ENCODE peak calls at places on chromosomes 16 and 17, in five cellular contexts. One of them, this sample, is unnamed.

GRCh38 chr17:79010304-79010646 is 711 bp upstream of the CANT1 start:
- DNase-seq in activated naive CD4-positive, alpha-beta T cell treated with anti-CD3 and anti-CD28 coated beads, Interleukin-2, amount 10 ng/mL, durations not matched to agents 7 days and 5 days: no peak
- DNase-seq in cardiac fibroblast: no peak
- DNase-seq in substantia nigra: no peak
- DNase-seq in AG04449: no peak
- DNase-seq in this sample: no peak

GRCh38 chr16:89318871-89319627 is 101.5 kb downstream of the ZNF778 start:
- DNase-seq in activated naive CD4-positive, alpha-beta T cell treated with anti-CD3 and anti-CD28 coated beads, Interleukin-2, amount 10 ng/mL, durations not matched to agents 7 days and 5 days: no peak
- DNase-seq in cardiac fibroblast: no peak
- DNase-seq in substantia nigra: no peak
- DNase-seq in AG04449: no peak
- DNase-seq in this sample: no peak

GRCh38 chr16:1979271-1980025 is 1.8 kb downstream of the NOXO1 start:
- DNase-seq in activated naive CD4-positive, alpha-beta T cell treated with anti-CD3 and anti-CD28 coated beads, Interleukin-2, amount 10 ng/mL, durations not matched to agents 7 days and 5 days: no peak
- DNase-seq in cardiac fibroblast: no peak
- DNase-seq in substantia nigra: no peak
- DNase-seq in AG04449: no peak
- DNase-seq in this sample: no peak

GRCh38 chr17:18953231-18953728 is 1.3 kb downstream of the SLC5A10 start:
- DNase-seq in activated naive CD4-positive, alpha-beta T cell treated with anti-CD3 and anti-CD28 coated beads, Interleukin-2, amount 10 ng/mL, durations not matched to agents 7 days and 5 days: no peak
- DNase-seq in cardiac fibroblast: no peak
- DNase-seq in substantia nigra: no peak
- DNase-seq in AG04449: no peak
- DNase-seq in this sample: no peak

GRCh38 chr16:69049146-69049545 is 56.3 kb upstream of the HAS3 start:
- DNase-seq in activated naive CD4-positive, alpha-beta T cell treated with anti-CD3 and anti-CD28 coated beads, Interleukin-2, amount 10 ng/mL, durations not matched to agents 7 days and 5 days: no peak
- DNase-seq in cardiac fibroblast: peak
- DNase-seq in substantia nigra: no peak
- DNase-seq in AG04449: no peak
- DNase-seq in this sample: no peak

GRCh38 chr17:16936536-16937310 is 35.2 kb downstream of the TNFRSF13B start:
- DNase-seq in activated naive CD4-positive, alpha-beta T cell treated with anti-CD3 and anti-CD28 coated beads, Interleukin-2, amount 10 ng/mL, durations not matched to agents 7 days and 5 days: no peak
- DNase-seq in cardiac fibroblast: no peak
- DNase-seq in substantia nigra: no peak
- DNase-seq in AG04449: no peak
- DNase-seq in this sample: no peak

GRCh38 chr17:19348081-19348650 is 14.4 kb downstream of the B9D1 start:
- DNase-seq in activated naive CD4-positive, alpha-beta T cell treated with anti-CD3 and anti-CD28 coated beads, Interleukin-2, amount 10 ng/mL, durations not matched to agents 7 days and 5 days: no peak
- DNase-seq in cardiac fibroblast: no peak
- DNase-seq in substantia nigra: no peak
- DNase-seq in AG04449: no peak
- DNase-seq in this sample: no peak

GRCh38 chr16:53142823-53143568 is 88.2 kb downstream of the CHD9 start:
- DNase-seq in activated naive CD4-positive, alpha-beta T cell treated with anti-CD3 and anti-CD28 coated beads, Interleukin-2, amount 10 ng/mL, durations not matched to agents 7 days and 5 days: no peak
- DNase-seq in cardiac fibroblast: no peak
- DNase-seq in substantia nigra: no peak
- DNase-seq in AG04449: no peak
- DNase-seq in this sample: no peak

GRCh38 chr16:61237804-61238485 is 798.3 kb downstream of the CDH8 start:
- DNase-seq in activated naive CD4-positive, alpha-beta T cell treated with anti-CD3 and anti-CD28 coated beads, Interleukin-2, amount 10 ng/mL, durations not matched to agents 7 days and 5 days: no peak
- DNase-seq in cardiac fibroblast: no peak
- DNase-seq in substantia nigra: no peak
- DNase-seq in AG04449: no peak
- DNase-seq in this sample: no peak

GRCh38 chr17:17401271-17401781 is 75.5 kb upstream of the MED9 start:
- DNase-seq in activated naive CD4-positive, alpha-beta T cell treated with anti-CD3 and anti-CD28 coated beads, Interleukin-2, amount 10 ng/mL, durations not matched to agents 7 days and 5 days: no peak
- DNase-seq in cardiac fibroblast: peak
- DNase-seq in substantia nigra: peak
- DNase-seq in AG04449: no peak
- DNase-seq in this sample: no peak

GRCh38 chr16:85321856-85322271 is 209.6 kb upstream of the CIBAR2 start:
- DNase-seq in activated naive CD4-positive, alpha-beta T cell treated with anti-CD3 and anti-CD28 coated beads, Interleukin-2, amount 10 ng/mL, durations not matched to agents 7 days and 5 days: no peak
- DNase-seq in cardiac fibroblast: peak
- DNase-seq in substantia nigra: peak
- DNase-seq in AG04449: no peak
- DNase-seq in this sample: no peak

GRCh38 chr17:61402978-61403845 is 3.6 kb downstream of the TBX2 start:
- DNase-seq in activated naive CD4-positive, alpha-beta T cell treated with anti-CD3 and anti-CD28 coated beads, Interleukin-2, amount 10 ng/mL, durations not matched to agents 7 days and 5 days: peak
- DNase-seq in cardiac fibroblast: peak
- DNase-seq in substantia nigra: no peak
- DNase-seq in AG04449: no peak
- DNase-seq in this sample: no peak

GRCh38 chr16:1771072-1771863 is at the start of gene NME3:
- DNase-seq in activated naive CD4-positive, alpha-beta T cell treated with anti-CD3 and anti-CD28 coated beads, Interleukin-2, amount 10 ng/mL, durations not matched to agents 7 days and 5 days: peak
- DNase-seq in cardiac fibroblast: peak
- DNase-seq in substantia nigra: peak
- DNase-seq in AG04449: no peak
- DNase-seq in this sample: peak

GRCh38 chr17:42009170-42009569 is 8.1 kb downstream of the DNAJC7 start:
- DNase-seq in activated naive CD4-positive, alpha-beta T cell treated with anti-CD3 and anti-CD28 coated beads, Interleukin-2, amount 10 ng/mL, durations not matched to agents 7 days and 5 days: no peak
- DNase-seq in cardiac fibroblast: peak
- DNase-seq in substantia nigra: peak
- DNase-seq in AG04449: no peak
- DNase-seq in this sample: no peak

GRCh38 chr16:53334581-53334980 is 99.7 kb upstream of the RBL2 start:
- DNase-seq in activated naive CD4-positive, alpha-beta T cell treated with anti-CD3 and anti-CD28 coated beads, Interleukin-2, amount 10 ng/mL, durations not matched to agents 7 days and 5 days: no peak
- DNase-seq in cardiac fibroblast: no peak
- DNase-seq in substantia nigra: no peak
- DNase-seq in AG04449: no peak
- DNase-seq in this sample: no peak

GRCh38 chr16:117381-118365 is 20.8 kb downstream of the NPRL3 start:
- DNase-seq in activated naive CD4-positive, alpha-beta T cell treated with anti-CD3 and anti-CD28 coated beads, Interleukin-2, amount 10 ng/mL, durations not matched to agents 7 days and 5 days: peak
- DNase-seq in cardiac fibroblast: peak
- DNase-seq in substantia nigra: peak
- DNase-seq in AG04449: no peak
- DNase-seq in this sample: peak

GRCh38 chr17:46979023-46979870 is at the start of gene RPRML:
- DNase-seq in activated naive CD4-positive, alpha-beta T cell treated with anti-CD3 and anti-CD28 coated beads, Interleukin-2, amount 10 ng/mL, durations not matched to agents 7 days and 5 days: peak
- DNase-seq in cardiac fibroblast: peak
- DNase-seq in substantia nigra: no peak
- DNase-seq in AG04449: no peak
- DNase-seq in this sample: peak

GRCh38 chr17:40190197-40191021 is 13.1 kb downstream of the RAPGEFL1 start:
- DNase-seq in activated naive CD4-positive, alpha-beta T cell treated with anti-CD3 and anti-CD28 coated beads, Interleukin-2, amount 10 ng/mL, durations not matched to agents 7 days and 5 days: peak
- DNase-seq in cardiac fibroblast: no peak
- DNase-seq in substantia nigra: no peak
- DNase-seq in AG04449: no peak
- DNase-seq in this sample: peak

GRCh38 chr17:82464567-82464929 is 6.0 kb downstream of the NARF start:
- DNase-seq in activated naive CD4-positive, alpha-beta T cell treated with anti-CD3 and anti-CD28 coated beads, Interleukin-2, amount 10 ng/mL, durations not matched to agents 7 days and 5 days: no peak
- DNase-seq in cardiac fibroblast: no peak
- DNase-seq in substantia nigra: no peak
- DNase-seq in AG04449: no peak
- DNase-seq in this sample: no peak

GRCh38 chr16:2474877-2475412 is at the start of gene TBC1D24:
- DNase-seq in activated naive CD4-positive, alpha-beta T cell treated with anti-CD3 and anti-CD28 coated beads, Interleukin-2, amount 10 ng/mL, durations not matched to agents 7 days and 5 days: peak
- DNase-seq in cardiac fibroblast: peak
- DNase-seq in substantia nigra: peak
- DNase-seq in AG04449: no peak
- DNase-seq in this sample: peak

GRCh38 chr16:31876955-31877828 is 3.6 kb downstream of the ZNF267 start:
- DNase-seq in activated naive CD4-positive, alpha-beta T cell treated with anti-CD3 and anti-CD28 coated beads, Interleukin-2, amount 10 ng/mL, durations not matched to agents 7 days and 5 days: peak
- DNase-seq in cardiac fibroblast: peak
- DNase-seq in substantia nigra: no peak
- DNase-seq in AG04449: peak
- DNase-seq in this sample: peak

GRCh38 chr17:76935331-76935730 is 67.1 kb downstream of the MGAT5B start:
- DNase-seq in activated naive CD4-positive, alpha-beta T cell treated with anti-CD3 and anti-CD28 coated beads, Interleukin-2, amount 10 ng/mL, durations not matched to agents 7 days and 5 days: no peak
- DNase-seq in cardiac fibroblast: peak
- DNase-seq in substantia nigra: no peak
- DNase-seq in AG04449: no peak
- DNase-seq in this sample: no peak

GRCh38 chr17:77382356-77382911 is 241.7 kb downstream of the SEC14L1 start:
- DNase-seq in activated naive CD4-positive, alpha-beta T cell treated with anti-CD3 and anti-CD28 coated beads, Interleukin-2, amount 10 ng/mL, durations not matched to agents 7 days and 5 days: peak
- DNase-seq in cardiac fibroblast: no peak
- DNase-seq in substantia nigra: no peak
- DNase-seq in AG04449: no peak
- DNase-seq in this sample: no peak

GRCh38 chr16:30335598-30336474 is 19.3 kb downstream of the CD2BP2 start:
- DNase-seq in activated naive CD4-positive, alpha-beta T cell treated with anti-CD3 and anti-CD28 coated beads, Interleukin-2, amount 10 ng/mL, durations not matched to agents 7 days and 5 days: peak
- DNase-seq in cardiac fibroblast: peak
- DNase-seq in substantia nigra: peak
- DNase-seq in AG04449: no peak
- DNase-seq in this sample: no peak

GRCh38 chr16:89534147-89534788 is 26.1 kb downstream of the SPG7 start:
- DNase-seq in activated naive CD4-positive, alpha-beta T cell treated with anti-CD3 and anti-CD28 coated beads, Interleukin-2, amount 10 ng/mL, durations not matched to agents 7 days and 5 days: peak
- DNase-seq in cardiac fibroblast: peak
- DNase-seq in substantia nigra: peak
- DNase-seq in AG04449: no peak
- DNase-seq in this sample: no peak

GRCh38 chr16:67862623-67863583 is 9.9 kb upstream of the EDC4 start:
- DNase-seq in activated naive CD4-positive, alpha-beta T cell treated with anti-CD3 and anti-CD28 coated beads, Interleukin-2, amount 10 ng/mL, durations not matched to agents 7 days and 5 days: no peak
- DNase-seq in cardiac fibroblast: peak
- DNase-seq in substantia nigra: peak
- DNase-seq in AG04449: peak
- DNase-seq in this sample: no peak

GRCh38 chr17:28958820-28959455 is 7.6 kb upstream of the PHF12 start:
- DNase-seq in activated naive CD4-positive, alpha-beta T cell treated with anti-CD3 and anti-CD28 coated beads, Interleukin-2, amount 10 ng/mL, durations not matched to agents 7 days and 5 days: no peak
- DNase-seq in cardiac fibroblast: no peak
- DNase-seq in substantia nigra: no peak
- DNase-seq in AG04449: no peak
- DNase-seq in this sample: no peak

GRCh38 chr17:73782641-73783381 is 138.6 kb upstream of the SDK2 start:
- DNase-seq in activated naive CD4-positive, alpha-beta T cell treated with anti-CD3 and anti-CD28 coated beads, Interleukin-2, amount 10 ng/mL, durations not matched to agents 7 days and 5 days: peak
- DNase-seq in cardiac fibroblast: no peak
- DNase-seq in substantia nigra: no peak
- DNase-seq in AG04449: no peak
- DNase-seq in this sample: no peak

GRCh38 chr16:31093132-31093703 is 1.4 kb downstream of the VKORC1 start:
- DNase-seq in activated naive CD4-positive, alpha-beta T cell treated with anti-CD3 and anti-CD28 coated beads, Interleukin-2, amount 10 ng/mL, durations not matched to agents 7 days and 5 days: no peak
- DNase-seq in cardiac fibroblast: peak
- DNase-seq in substantia nigra: peak
- DNase-seq in AG04449: no peak
- DNase-seq in this sample: no peak

GRCh38 chr16:1413684-1414531 is 596 bp downstream of the UNKL start:
- DNase-seq in activated naive CD4-positive, alpha-beta T cell treated with anti-CD3 and anti-CD28 coated beads, Interleukin-2, amount 10 ng/mL, durations not matched to agents 7 days and 5 days: peak
- DNase-seq in cardiac fibroblast: peak
- DNase-seq in substantia nigra: peak
- DNase-seq in AG04449: no peak
- DNase-seq in this sample: peak

GRCh38 chr17:21286066-21286770 is 1.7 kb downstream of the MAP2K3 start:
- DNase-seq in activated naive CD4-positive, alpha-beta T cell treated with anti-CD3 and anti-CD28 coated beads, Interleukin-2, amount 10 ng/mL, durations not matched to agents 7 days and 5 days: peak
- DNase-seq in cardiac fibroblast: peak
- DNase-seq in substantia nigra: no peak
- DNase-seq in AG04449: peak
- DNase-seq in this sample: no peak

This sample was measured in T-helper 9 cell.